ENCODE peak calls at places on chromosomes 3 and 15, in ten cellular contexts. One of them, this sample, is unnamed.

GRCh38 chr15:41640985-41641384 is 19.2 kb upstream of the MGA start:
- DNase-seq in GM10248: no peak
- DNase-seq in HCEC 1CT: no peak
- DNase-seq in erythroblast: no peak
- DNase-seq in WTC11: no peak
- DNase-seq in astrocyte of the spinal cord: no peak
- DNase-seq in sciatic nerve: no peak
- DNase-seq in PC-9: no peak
- DNase-seq in hypothalamus: no peak
- DNase-seq in glomerular endothelial cell: no peak
- DNase-seq in this sample: no peak

GRCh38 chr3:6679510-6679909 is 181.4 kb upstream of the GRM7 start:
- DNase-seq in GM10248: no peak
- DNase-seq in HCEC 1CT: no peak
- DNase-seq in erythroblast: no peak
- DNase-seq in WTC11: no peak
- DNase-seq in astrocyte of the spinal cord: no peak
- DNase-seq in sciatic nerve: no peak
- DNase-seq in PC-9: no peak
- DNase-seq in hypothalamus: no peak
- DNase-seq in glomerular endothelial cell: no peak
- DNase-seq in this sample: no peak

GRCh38 chr15:81511160-81511559 is 137.1 kb upstream of the TMC3 start:
- DNase-seq in GM10248: no peak
- DNase-seq in HCEC 1CT: peak
- DNase-seq in erythroblast: no peak
- DNase-seq in WTC11: no peak
- DNase-seq in astrocyte of the spinal cord: peak
- DNase-seq in sciatic nerve: no peak
- DNase-seq in PC-9: no peak
- DNase-seq in hypothalamus: no peak
- DNase-seq in glomerular endothelial cell: no peak
- DNase-seq in this sample: no peak

GRCh38 chr3:62962656-62963055 is 87.4 kb upstream of the CADPS start:
- DNase-seq in GM10248: no peak
- DNase-seq in HCEC 1CT: no peak
- DNase-seq in erythroblast: no peak
- DNase-seq in WTC11: no peak
- DNase-seq in astrocyte of the spinal cord: no peak
- DNase-seq in sciatic nerve: no peak
- DNase-seq in PC-9: no peak
- DNase-seq in hypothalamus: no peak
- DNase-seq in glomerular endothelial cell: no peak
- DNase-seq in this sample: no peak

GRCh38 chr15:58065445-58066041 is at the start of gene ALDH1A2:
- DNase-seq in GM10248: peak
- DNase-seq in HCEC 1CT: no peak
- DNase-seq in erythroblast: no peak
- DNase-seq in WTC11: peak
- DNase-seq in astrocyte of the spinal cord: no peak
- DNase-seq in sciatic nerve: peak
- DNase-seq in PC-9: no peak
- DNase-seq in hypothalamus: no peak
- DNase-seq in glomerular endothelial cell: no peak
- DNase-seq in this sample: peak

GRCh38 chr3:149596136-149596770 is 61.6 kb downstream of the WWTR1 start:
- DNase-seq in GM10248: no peak
- DNase-seq in HCEC 1CT: no peak
- DNase-seq in erythroblast: no peak
- DNase-seq in WTC11: no peak
- DNase-seq in astrocyte of the spinal cord: no peak
- DNase-seq in sciatic nerve: no peak
- DNase-seq in PC-9: no peak
- DNase-seq in hypothalamus: no peak
- DNase-seq in glomerular endothelial cell: no peak
- DNase-seq in this sample: no peak

GRCh38 chr3:147422226-147422933 is 13.2 kb downstream of the ZIC1 start:
- DNase-seq in GM10248: no peak
- DNase-seq in HCEC 1CT: no peak
- DNase-seq in erythroblast: no peak
- DNase-seq in WTC11: no peak
- DNase-seq in astrocyte of the spinal cord: peak
- DNase-seq in sciatic nerve: no peak
- DNase-seq in PC-9: no peak
- DNase-seq in hypothalamus: no peak
- DNase-seq in glomerular endothelial cell: no peak
- DNase-seq in this sample: no peak

GRCh38 chr15:31320022-31320421 is 6.6 kb upstream of the KLF13 start:
- DNase-seq in GM10248: no peak
- DNase-seq in HCEC 1CT: no peak
- DNase-seq in erythroblast: no peak
- DNase-seq in WTC11: no peak
- DNase-seq in astrocyte of the spinal cord: no peak
- DNase-seq in sciatic nerve: no peak
- DNase-seq in PC-9: no peak
- DNase-seq in hypothalamus: no peak
- DNase-seq in glomerular endothelial cell: no peak
- DNase-seq in this sample: no peak

GRCh38 chr15:73927003-73927475 is 777 bp downstream of the LOXL1 start:
- DNase-seq in GM10248: peak
- DNase-seq in HCEC 1CT: no peak
- DNase-seq in erythroblast: no peak
- DNase-seq in WTC11: peak
- DNase-seq in astrocyte of the spinal cord: no peak
- DNase-seq in sciatic nerve: peak
- DNase-seq in PC-9: peak
- DNase-seq in hypothalamus: no peak
- DNase-seq in glomerular endothelial cell: no peak
- DNase-seq in this sample: peak

GRCh38 chr3:126481808-126482502 is 6.3 kb upstream of the ZXDC start:
- DNase-seq in GM10248: no peak
- DNase-seq in HCEC 1CT: no peak
- DNase-seq in erythroblast: peak
- DNase-seq in WTC11: no peak
- DNase-seq in astrocyte of the spinal cord: peak
- DNase-seq in sciatic nerve: peak
- DNase-seq in PC-9: no peak
- DNase-seq in hypothalamus: no peak
- DNase-seq in glomerular endothelial cell: no peak
- DNase-seq in this sample: no peak

GRCh38 chr3:106276755-106277612 is 408.2 kb upstream of the CBLB start:
- DNase-seq in GM10248: no peak
- DNase-seq in HCEC 1CT: no peak
- DNase-seq in erythroblast: no peak
- DNase-seq in WTC11: no peak
- DNase-seq in astrocyte of the spinal cord: no peak
- DNase-seq in sciatic nerve: no peak
- DNase-seq in PC-9: no peak
- DNase-seq in hypothalamus: no peak
- DNase-seq in glomerular endothelial cell: no peak
- DNase-seq in this sample: no peak

GRCh38 chr3:24483873-24484272 is 10.8 kb downstream of the THRB start:
- DNase-seq in GM10248: no peak
- DNase-seq in HCEC 1CT: no peak
- DNase-seq in erythroblast: no peak
- DNase-seq in WTC11: no peak
- DNase-seq in astrocyte of the spinal cord: no peak
- DNase-seq in sciatic nerve: no peak
- DNase-seq in PC-9: no peak
- DNase-seq in hypothalamus: no peak
- DNase-seq in glomerular endothelial cell: no peak
- DNase-seq in this sample: no peak

GRCh38 chr3:42505849-42506410 is 3.5 kb downstream of the VIPR1 start:
- DNase-seq in GM10248: no peak
- DNase-seq in HCEC 1CT: no peak
- DNase-seq in erythroblast: no peak
- DNase-seq in WTC11: peak
- DNase-seq in astrocyte of the spinal cord: no peak
- DNase-seq in sciatic nerve: peak
- DNase-seq in PC-9: no peak
- DNase-seq in hypothalamus: no peak
- DNase-seq in glomerular endothelial cell: no peak
- DNase-seq in this sample: peak

GRCh38 chr3:58009749-58010535 is 1.7 kb downstream of the FLNB start:
- DNase-seq in GM10248: no peak
- DNase-seq in HCEC 1CT: no peak
- DNase-seq in erythroblast: no peak
- DNase-seq in WTC11: peak
- DNase-seq in astrocyte of the spinal cord: no peak
- DNase-seq in sciatic nerve: no peak
- DNase-seq in PC-9: peak
- DNase-seq in hypothalamus: no peak
- DNase-seq in glomerular endothelial cell: no peak
- DNase-seq in this sample: peak

GRCh38 chr3:138938877-138939562 is 7.9 kb downstream of the FOXL2 start:
- DNase-seq in GM10248: no peak
- DNase-seq in HCEC 1CT: no peak
- DNase-seq in erythroblast: no peak
- DNase-seq in WTC11: peak
- DNase-seq in astrocyte of the spinal cord: no peak
- DNase-seq in sciatic nerve: no peak
- DNase-seq in PC-9: no peak
- DNase-seq in hypothalamus: no peak
- DNase-seq in glomerular endothelial cell: no peak
- DNase-seq in this sample: no peak

GRCh38 chr3:42031808-42032475 is 59.2 kb upstream of the TRAK1 start:
- DNase-seq in GM10248: no peak
- DNase-seq in HCEC 1CT: no peak
- DNase-seq in erythroblast: no peak
- DNase-seq in WTC11: no peak
- DNase-seq in astrocyte of the spinal cord: peak
- DNase-seq in sciatic nerve: no peak
- DNase-seq in PC-9: no peak
- DNase-seq in hypothalamus: peak
- DNase-seq in glomerular endothelial cell: no peak
- DNase-seq in this sample: no peak

GRCh38 chr15:49624046-49624445 is 3.2 kb downstream of the DTWD1 start:
- DNase-seq in GM10248: no peak
- DNase-seq in HCEC 1CT: no peak
- DNase-seq in erythroblast: no peak
- DNase-seq in WTC11: no peak
- DNase-seq in astrocyte of the spinal cord: peak
- DNase-seq in sciatic nerve: no peak
- DNase-seq in PC-9: no peak
- DNase-seq in hypothalamus: no peak
- DNase-seq in glomerular endothelial cell: no peak
- DNase-seq in this sample: no peak

GRCh38 chr3:133161666-133162065 is 123.5 kb downstream of the TMEM108 start:
- DNase-seq in GM10248: no peak
- DNase-seq in HCEC 1CT: no peak
- DNase-seq in erythroblast: no peak
- DNase-seq in WTC11: no peak
- DNase-seq in astrocyte of the spinal cord: no peak
- DNase-seq in sciatic nerve: no peak
- DNase-seq in PC-9: no peak
- DNase-seq in hypothalamus: no peak
- DNase-seq in glomerular endothelial cell: no peak
- DNase-seq in this sample: no peak

GRCh38 chr15:60782316-60782715 is 303.4 kb upstream of the ICE2 start:
- DNase-seq in GM10248: no peak
- DNase-seq in HCEC 1CT: no peak
- DNase-seq in erythroblast: no peak
- DNase-seq in WTC11: no peak
- DNase-seq in astrocyte of the spinal cord: peak
- DNase-seq in sciatic nerve: no peak
- DNase-seq in PC-9: no peak
- DNase-seq in hypothalamus: no peak
- DNase-seq in glomerular endothelial cell: no peak
- DNase-seq in this sample: no peak

GRCh38 chr3:24867783-24868182 is 373.1 kb upstream of the THRB start:
- DNase-seq in GM10248: no peak
- DNase-seq in HCEC 1CT: no peak
- DNase-seq in erythroblast: no peak
- DNase-seq in WTC11: no peak
- DNase-seq in astrocyte of the spinal cord: no peak
- DNase-seq in sciatic nerve: no peak
- DNase-seq in PC-9: no peak
- DNase-seq in hypothalamus: no peak
- DNase-seq in glomerular endothelial cell: no peak
- DNase-seq in this sample: no peak

GRCh38 chr3:1082024-1082633 is 10.7 kb upstream of the CNTN6 start:
- DNase-seq in GM10248: no peak
- DNase-seq in HCEC 1CT: no peak
- DNase-seq in erythroblast: peak
- DNase-seq in WTC11: no peak
- DNase-seq in astrocyte of the spinal cord: peak
- DNase-seq in sciatic nerve: peak
- DNase-seq in PC-9: no peak
- DNase-seq in hypothalamus: peak
- DNase-seq in glomerular endothelial cell: no peak
- DNase-seq in this sample: peak

GRCh38 chr3:162719684-162720341 is 1223.2 kb downstream of the OTOL1 start:
- DNase-seq in GM10248: no peak
- DNase-seq in HCEC 1CT: peak
- DNase-seq in erythroblast: peak
- DNase-seq in WTC11: no peak
- DNase-seq in astrocyte of the spinal cord: peak
- DNase-seq in sciatic nerve: no peak
- DNase-seq in PC-9: peak
- DNase-seq in hypothalamus: no peak
- DNase-seq in glomerular endothelial cell: peak
- DNase-seq in this sample: no peak

GRCh38 chr15:71651750-71652186 is 158.6 kb upstream of the NR2E3 start:
- DNase-seq in GM10248: peak
- DNase-seq in HCEC 1CT: peak
- DNase-seq in erythroblast: peak
- DNase-seq in WTC11: peak
- DNase-seq in astrocyte of the spinal cord: peak
- DNase-seq in sciatic nerve: no peak
- DNase-seq in PC-9: no peak
- DNase-seq in hypothalamus: no peak
- DNase-seq in glomerular endothelial cell: no peak
- DNase-seq in this sample: peak

GRCh38 chr15:75720787-75721461 is 8.3 kb upstream of the CSPG4 start:
- DNase-seq in GM10248: no peak
- DNase-seq in HCEC 1CT: no peak
- DNase-seq in erythroblast: peak
- DNase-seq in WTC11: peak
- DNase-seq in astrocyte of the spinal cord: peak
- DNase-seq in sciatic nerve: peak
- DNase-seq in PC-9: peak
- DNase-seq in hypothalamus: no peak
- DNase-seq in glomerular endothelial cell: no peak
- DNase-seq in this sample: peak

GRCh38 chr15:52658955-52659354 is 20.2 kb downstream of the ATOSA start:
- DNase-seq in GM10248: peak
- DNase-seq in HCEC 1CT: no peak
- DNase-seq in erythroblast: no peak
- DNase-seq in WTC11: no peak
- DNase-seq in astrocyte of the spinal cord: no peak
- DNase-seq in sciatic nerve: no peak
- DNase-seq in PC-9: no peak
- DNase-seq in hypothalamus: no peak
- DNase-seq in glomerular endothelial cell: no peak
- DNase-seq in this sample: no peak

GRCh38 chr3:169945313-169945712 is 21.3 kb upstream of the SEC62 start:
- DNase-seq in GM10248: peak
- DNase-seq in HCEC 1CT: no peak
- DNase-seq in erythroblast: peak
- DNase-seq in WTC11: no peak
- DNase-seq in astrocyte of the spinal cord: peak
- DNase-seq in sciatic nerve: no peak
- DNase-seq in PC-9: no peak
- DNase-seq in hypothalamus: no peak
- DNase-seq in glomerular endothelial cell: no peak
- DNase-seq in this sample: no peak

GRCh38 chr3:66532160-66532587 is 31.4 kb upstream of the LRIG1 start:
- DNase-seq in GM10248: no peak
- DNase-seq in HCEC 1CT: no peak
- DNase-seq in erythroblast: no peak
- DNase-seq in WTC11: peak
- DNase-seq in astrocyte of the spinal cord: no peak
- DNase-seq in sciatic nerve: no peak
- DNase-seq in PC-9: no peak
- DNase-seq in hypothalamus: no peak
- DNase-seq in glomerular endothelial cell: no peak
- DNase-seq in this sample: peak

GRCh38 chr3:98730338-98730737 is 32.8 kb upstream of the ST3GAL6 start:
- DNase-seq in GM10248: peak
- DNase-seq in HCEC 1CT: no peak
- DNase-seq in erythroblast: no peak
- DNase-seq in WTC11: no peak
- DNase-seq in astrocyte of the spinal cord: peak
- DNase-seq in sciatic nerve: no peak
- DNase-seq in PC-9: peak
- DNase-seq in hypothalamus: no peak
- DNase-seq in glomerular endothelial cell: peak
- DNase-seq in this sample: no peak